ENCODE peak calls at places on chromosomes 16 and 17, in eight cellular contexts. X, R, V, U, T, B, M and I are unnamed samples. For H3K9me3 and H3K4me1, the result is how much of the 10 kb centered on the place peaks cover.

GRCh38 chr16:1788708-1789100 is 4.8 kb downstream of the IGFALS start:
- DNase-seq in X (peak), R (no peak), V (no peak), U (peak), T (peak), B (no peak), M (no peak), I (no peak)

GRCh38 chr17:80981062-80981902 is 10.4 kb upstream of the CHMP6 start:
- DNase-seq in X (peak), R (peak), V (no peak), U (no peak), T (no peak), B (no peak), M (no peak), I (peak)

GRCh38 chr17:5922476-5922875 is 147.7 kb upstream of the WSCD1 start:
- DNase-seq in X (no peak), R (no peak), V (no peak), U (no peak), T (no peak), B (no peak), M (no peak), I (no peak)

GRCh38 chr16:54067317-54068065 is 219.1 kb downstream of the IRX3 start:
- DNase-seq in X (no peak), R (no peak), V (no peak), U (no peak), T (no peak), B (no peak), M (no peak), I (no peak)

GRCh38 chr17:49610883-49611584 is 35.4 kb downstream of the NXPH3 start:
- DNase-seq in X (no peak), R (no peak), V (no peak), U (no peak), T (no peak), B (no peak), M (no peak), I (no peak)

GRCh38 chr17:42112552-42113176 is at the start of gene DHX58:
- DNase-seq in X (no peak), R (peak), V (peak), U (peak), T (peak), B (no peak), M (peak), I (peak)

GRCh38 chr17:4124994-4125393 is 17.8 kb downstream of the ZZEF1 start:
- DNase-seq in X (no peak), R (no peak), V (no peak), U (no peak), T (no peak), B (no peak), M (no peak), I (no peak)

GRCh38 chr17:35312790-35313711 is 60.4 kb downstream of the SLFN11 start:
- DNase-seq in X (peak), R (peak), V (peak), U (peak), T (peak), B (no peak), M (peak), I (peak)

GRCh38 chr16:72517154-72517553 is 345.2 kb upstream of the PMFBP1 start:
- DNase-seq in X (no peak), R (no peak), V (no peak), U (no peak), T (no peak), B (no peak), M (no peak), I (no peak)

GRCh38 chr17:68981288-68981687 is 26.1 kb upstream of the ABCA8 start:
- DNase-seq in X (no peak), R (no peak), V (peak), U (peak), T (peak), B (no peak), M (no peak), I (no peak)

GRCh38 chr16:88570691-88571092 is 489 bp downstream of the ZC3H18 start:
- DNase-seq in X (no peak), R (no peak), V (no peak), U (no peak), T (no peak), B (no peak), M (no peak), I (peak)

GRCh38 chr16:56519459-56520250 is at the start of gene BBS2:
- DNase-seq in X (peak), R (peak), V (peak), U (peak), T (peak), B (peak), M (peak), I (peak)

GRCh38 chr17:15194859-15195277 is 70.3 kb downstream of the PMP22 start:
- DNase-seq in X (no peak), R (no peak), V (no peak), U (no peak), T (no peak), B (no peak), M (no peak), I (no peak)

GRCh38 chr17:34760931-34761500 is 181.6 kb downstream of the TMEM132E start:
- DNase-seq in X (no peak), R (no peak), V (no peak), U (no peak), T (no peak), B (no peak), M (no peak), I (no peak)

GRCh38 chr16:55035956-55036355 is 105.3 kb downstream of the IRX5 start:
- DNase-seq in X (no peak), R (no peak), V (no peak), U (no peak), T (no peak), B (no peak), M (no peak), I (no peak)

GRCh38 chr16:56609463-56609921 is 1.1 kb downstream of the MT2A start:
- DNase-seq in X (peak), R (peak), V (peak), U (peak), T (peak), B (peak), M (peak), I (peak)

GRCh38 chr17:50837980-50838954 is 2.9 kb downstream of the WFIKKN2 start:
- DNase-seq in X (no peak), R (no peak), V (no peak), U (no peak), T (no peak), B (no peak), M (no peak), I (no peak)

GRCh38 chr17:42647778-42648177 is 11.3 kb upstream of the TUBG2 start:
- DNase-seq in X (no peak), R (no peak), V (no peak), U (no peak), T (no peak), B (no peak), M (no peak), I (no peak)

GRCh38 chr16:15608398-15609285 is 34.3 kb downstream of the MARF1 start:
- DNase-seq in X (no peak), R (no peak), V (no peak), U (no peak), T (no peak), B (no peak), M (no peak), I (no peak)

GRCh38 chr17:3845754-3846738 is at the start of gene NCBP3:
- DNase-seq in X (peak), R (peak), V (peak), U (peak), T (peak), B (peak), M (peak), I (peak)

GRCh38 chr17:50547736-50548083 is 736 bp downstream of the SPATA20 start:
- DNase-seq in X (no peak), R (no peak), V (no peak), U (no peak), T (no peak), B (no peak), M (no peak), I (no peak)

GRCh38 chr17:74392848-74393247 is 25.5 kb downstream of the GPR142 start:
- DNase-seq in X (no peak), R (no peak), V (no peak), U (no peak), T (no peak), B (no peak), M (no peak), I (no peak)

GRCh38 chr17:1078831-1079561 is 82.1 kb downstream of the TIMM22 start:
- DNase-seq in X (peak), R (no peak), V (no peak), U (peak), T (peak), B (no peak), M (no peak), I (no peak)

GRCh38 chr16:4894276-4895150 is 42.4 kb downstream of the PPL start:
- DNase-seq in X (peak), R (no peak), V (no peak), U (no peak), T (no peak), B (no peak), M (peak), I (no peak)

GRCh38 chr17:27526603-27527002 is 70.4 kb downstream of the KSR1 start:
- DNase-seq in X (no peak), R (no peak), V (peak), U (peak), T (peak), B (no peak), M (no peak), I (no peak)

GRCh38 chr16:57764341-57765159 is 29.0 kb downstream of the KATNB1 start:
- DNase-seq in X (peak), R (no peak), V (no peak), U (no peak), T (no peak), B (no peak), M (peak), I (peak)

GRCh38 chr16:83054302-83054701 is 427.5 kb downstream of the CDH13 start:
- DNase-seq in X (no peak), R (no peak), V (no peak), U (no peak), T (no peak), B (no peak), M (no peak), I (no peak)

GRCh38 chr17:1628856-1629646 is 417 bp upstream of the SLC43A2 start:
- DNase-seq in X (peak), R (peak), V (peak), U (peak), T (peak), B (peak), M (peak), I (peak)

GRCh38 chr17:13600475-13601316 is 1.0 kb downstream of the HS3ST3A1 start:
- DNase-seq in X (peak), R (no peak), V (no peak), U (no peak), T (no peak), B (no peak), M (no peak), I (no peak)

GRCh38 chr16:58551496-58551895 is 36.2 kb downstream of the SETD6 start:
- DNase-seq in X (no peak), R (no peak), V (no peak), U (peak), T (peak), B (no peak), M (no peak), I (no peak)

GRCh38 chr17:60148300-60148838 is 1.4 kb upstream of the CA4 start:
- DNase-seq in X (peak), R (no peak), V (no peak), U (no peak), T (no peak), B (no peak), M (no peak), I (no peak)

GRCh38 chr16:31699601-31700000 is 171.9 kb downstream of the AHSP start:
- DNase-seq in X (no peak), R (no peak), V (no peak), U (no peak), T (no peak), B (no peak), M (no peak), I (no peak)

GRCh38 chr16:31698901-31699300 is 171.2 kb downstream of the AHSP start:
- DNase-seq in X (no peak), R (no peak), V (no peak), U (no peak), T (no peak), B (no peak), M (no peak), I (no peak)

GRCh38 chr16:31696968-31697743 is 169.5 kb downstream of the AHSP start:
- DNase-seq in X (no peak), R (no peak), V (no peak), U (no peak), T (no peak), B (no peak), M (no peak), I (no peak)

GRCh38 chr16:31695667-31696066 is 168.0 kb downstream of the AHSP start:
- DNase-seq in X (no peak), R (peak), V (no peak), U (no peak), T (no peak), B (no peak), M (no peak), I (peak)

DNA sequence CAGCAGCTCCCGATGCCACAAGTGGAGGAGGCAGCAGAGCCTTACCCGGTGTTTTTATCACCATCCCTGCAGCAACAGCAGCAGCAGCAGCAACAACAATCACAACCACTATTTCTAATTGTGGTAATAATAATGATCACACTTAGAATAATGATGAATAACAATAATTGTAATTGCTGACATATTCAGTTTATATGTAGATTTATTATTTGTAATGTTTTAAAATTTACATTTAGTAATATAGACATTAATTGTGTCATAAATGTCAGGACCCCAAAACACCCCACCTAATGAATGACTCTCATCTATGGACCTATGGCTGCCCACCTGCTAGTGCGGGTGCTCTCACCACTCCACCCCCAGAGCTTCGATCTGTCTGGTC is 170.0 kb downstream of the AHSP start:
- DNase-seq in X (no peak), R (no peak), V (no peak), U (no peak), T (no peak), B (no peak), M (no peak), I (no peak)
- H3K9me3 ChIP-seq in X (under half), R (under half), V (under half), U (under half), T (under half), B (under half), M (under half), I (under half)

GRCh38 chr16:74450967-74451760 is 29.9 kb upstream of the CLEC18B start:
- DNase-seq in X (no peak), R (no peak), V (no peak), U (no peak), T (no peak), B (no peak), M (no peak), I (no peak)
- H3K4me1 ChIP-seq in X (under half), R (under half), V (under half), U (under half), T (under half), B (under half), M (under half), I (under half)

GRCh38 chr16:35734728-35735402 is 2275.5 kb downstream of the TP53TG3F start:
- DNase-seq in X (no peak), R (no peak), V (no peak), U (no peak), T (no peak), B (no peak), M (no peak), I (no peak)
- H3K9me3 ChIP-seq in X (under half), R (under half), V (under half), U (under half), T (under half), B (under half), M (under half), I (under half)

GRCh38 chr16:85460983-85461813 is 151.9 kb upstream of the GSE1 start:
- DNase-seq in X (peak), R (no peak), V (peak), U (no peak), T (no peak), B (no peak), M (peak), I (no peak)

GRCh38 chr16:85460252-85460982 is 152.7 kb upstream of the GSE1 start:
- DNase-seq in X (peak), R (no peak), V (no peak), U (no peak), T (no peak), B (no peak), M (no peak), I (no peak)

GRCh38 chr16:85461814-85462404 is 151.2 kb upstream of the GSE1 start:
- DNase-seq in X (peak), R (no peak), V (peak), U (no peak), T (no peak), B (no peak), M (no peak), I (no peak)

GRCh38 chr16:85458952-85459351 is 154.2 kb upstream of the GSE1 start:
- DNase-seq in X (no peak), R (no peak), V (no peak), U (no peak), T (no peak), B (no peak), M (no peak), I (no peak)

GRCh38 chr16:85459529-85460251 is 153.4 kb upstream of the GSE1 start:
- DNase-seq in X (no peak), R (no peak), V (no peak), U (no peak), T (no peak), B (no peak), M (no peak), I (no peak)
- H3K4me1 ChIP-seq in X (half or more), R (under half), V (under half), U (half or more), T (under half), B (under half), M (under half), I (under half)

GRCh38 chr16:34743115-34743514 is 1283.7 kb downstream of the TP53TG3F start:
- DNase-seq in X (no peak), R (no peak), V (no peak), U (no peak), T (no peak), B (no peak), M (no peak), I (no peak)
- H3K9me3 ChIP-seq in X (under half), R (half or more), V (under half), U (half or more), T (half or more), B (half or more), M (under half), I (under half)

GRCh38 chr17:67458203-67458602 is 81.1 kb downstream of the PITPNC1 start:
- DNase-seq in X (no peak), R (no peak), V (no peak), U (no peak), T (no peak), B (no peak), M (no peak), I (no peak)
- H3K4me1 ChIP-seq in X (under half), R (under half), V (under half), U (under half), T (under half), B (under half), M (under half), I (half or more)

DNA sequence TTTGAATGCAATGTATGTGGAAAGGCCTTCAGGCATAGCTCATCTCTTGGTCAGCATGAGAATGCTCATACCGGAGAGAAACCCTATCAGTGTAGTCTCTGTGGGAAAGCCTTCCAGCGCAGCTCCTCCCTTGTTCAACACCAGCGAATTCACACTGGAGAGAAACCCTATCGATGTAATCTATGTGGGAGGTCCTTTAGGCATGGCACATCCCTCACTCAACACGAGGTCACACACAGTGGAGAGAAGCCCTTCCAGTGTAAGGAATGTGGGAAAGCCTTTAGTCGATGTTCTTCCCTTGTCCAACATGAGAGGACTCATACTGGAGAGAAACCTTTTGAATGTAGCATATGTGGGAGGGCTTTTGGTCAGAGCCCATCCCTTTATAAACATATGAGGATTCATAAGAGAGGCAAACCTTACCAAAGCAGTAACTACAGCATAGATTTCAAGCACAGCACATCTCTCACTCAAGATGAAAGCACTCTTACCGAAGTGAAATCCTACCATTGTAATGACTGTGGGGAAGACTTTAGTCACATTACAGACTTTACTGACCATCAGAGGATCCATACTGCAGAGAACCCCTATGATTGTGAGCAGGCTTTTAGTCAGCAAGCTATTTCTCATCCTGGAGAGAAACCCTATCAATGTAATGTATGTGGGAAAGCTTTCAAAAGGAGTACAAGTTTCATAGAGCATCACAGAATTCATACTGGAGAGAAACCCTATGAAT is 24.7 kb downstream of the ZFP90 start:
- DNase-seq in X (no peak), R (no peak), V (no peak), U (no peak), T (no peak), B (no peak), M (no peak), I (no peak)
- H3K9me3 ChIP-seq in X (under half), R (half or more), V (under half), U (half or more), T (half or more), B (half or more), M (half or more), I (half or more)

DNA sequence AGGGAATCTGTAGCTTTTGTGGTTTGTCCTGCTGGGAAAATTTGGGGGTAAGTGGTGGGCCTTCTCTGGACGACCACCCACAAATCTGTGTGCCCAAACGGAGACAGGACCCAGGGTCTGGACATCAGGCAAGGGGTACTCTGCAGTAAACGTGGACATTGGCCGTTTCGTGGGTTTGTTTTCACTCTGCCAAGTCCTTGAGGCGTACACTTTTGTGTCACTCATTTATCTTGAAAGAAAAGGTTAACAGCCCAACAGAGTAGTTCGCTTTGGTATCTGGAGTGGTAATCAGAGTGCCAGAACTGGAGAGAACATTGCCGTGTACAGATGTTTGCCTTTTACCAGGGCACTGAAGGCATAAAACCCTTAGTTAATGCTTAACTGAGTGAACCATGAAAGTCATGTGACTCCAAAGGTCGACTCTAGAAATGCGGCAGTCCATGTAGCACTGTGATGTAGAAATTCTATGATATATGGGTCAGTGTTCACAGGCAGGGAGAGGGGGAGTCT is 15.4 kb downstream of the NAA60 start:
- DNase-seq in X (no peak), R (no peak), V (peak), U (no peak), T (no peak), B (no peak), M (peak), I (no peak)
- H3K4me1 ChIP-seq in X (under half), R (half or more), V (under half), U (half or more), T (half or more), B (under half), M (under half), I (under half)

GRCh38 chr16:48647794-48648193 is 37.8 kb upstream of the N4BP1 start:
- DNase-seq in X (no peak), R (no peak), V (no peak), U (no peak), T (no peak), B (no peak), M (no peak), I (no peak)
- H3K9me3 ChIP-seq in X (under half), R (under half), V (under half), U (under half), T (under half), B (under half), M (under half), I (under half)

GRCh38 chr17:40318835-40319332 is 9.9 kb downstream of the RARA start:
- DNase-seq in X (no peak), R (peak), V (no peak), U (no peak), T (peak), B (no peak), M (no peak), I (no peak)
- H3K4me1 ChIP-seq in X (half or more), R (half or more), V (half or more), U (half or more), T (half or more), B (half or more), M (half or more), I (half or more)